ENCODE peak calls at places on chromosome 1, in eight cellular contexts. V, J, K, I, Z, U, A and W are unnamed samples. For H3K36me3, the result is how much of the 10 kb centered on the place peaks cover.

GRCh38 chr1:32606565-32606964 is 43.8 kb downstream of the ZBTB8OS start:
- DNase-seq in V (no peak), J (no peak), K (no peak), I (no peak), Z (no peak), U (no peak), A (no peak), W (no peak)

GRCh38 chr1:39960461-39960958 is 5.6 kb downstream of the MFSD2A start:
- DNase-seq in V (peak), J (peak), K (no peak), I (no peak), Z (peak), U (no peak), A (peak), W (no peak)

GRCh38 chr1:186536272-186536905 is 75.5 kb upstream of the PDC start:
- DNase-seq in V (no peak), J (no peak), K (peak), I (no peak), Z (no peak), U (no peak), A (no peak), W (no peak)

GRCh38 chr1:8443558-8444194 is 125.8 kb downstream of the SLC45A1 start:
- DNase-seq in V (no peak), J (no peak), K (no peak), I (no peak), Z (no peak), U (no peak), A (no peak), W (no peak)

GRCh38 chr1:225435957-225436392 is 8.1 kb upstream of the LBR start:
- DNase-seq in V (no peak), J (no peak), K (no peak), I (no peak), Z (no peak), U (no peak), A (no peak), W (no peak)

GRCh38 chr1:88401283-88401682 is 282.8 kb upstream of the PKN2 start:
- DNase-seq in V (no peak), J (peak), K (no peak), I (no peak), Z (no peak), U (no peak), A (no peak), W (no peak)

GRCh38 chr1:24484208-24484607 is 18.4 kb upstream of the RCAN3 start:
- DNase-seq in V (no peak), J (no peak), K (no peak), I (no peak), Z (no peak), U (no peak), A (no peak), W (no peak)

GRCh38 chr1:172581779-172582178 is 48.8 kb downstream of the SUCO start:
- DNase-seq in V (no peak), J (no peak), K (peak), I (no peak), Z (no peak), U (no peak), A (no peak), W (no peak)

GRCh38 chr1:166166701-166167394 is at the start of gene FAM78B:
- DNase-seq in V (peak), J (peak), K (peak), I (peak), Z (peak), U (no peak), A (peak), W (peak)

GRCh38 chr1:203057831-203058673 is 27.8 kb downstream of the MYOG start:
- DNase-seq in V (no peak), J (no peak), K (peak), I (no peak), Z (no peak), U (no peak), A (no peak), W (no peak)

GRCh38 chr1:203593723-203594122 is 32.9 kb upstream of the ATP2B4 start:
- DNase-seq in V (peak), J (no peak), K (peak), I (peak), Z (peak), U (no peak), A (no peak), W (peak)

GRCh38 chr1:58779059-58779754 is 4.6 kb downstream of the JUN start:
- DNase-seq in V (no peak), J (no peak), K (peak), I (no peak), Z (no peak), U (no peak), A (no peak), W (no peak)

GRCh38 chr1:199243423-199244061 is 604.7 kb downstream of the PTPRC start:
- DNase-seq in V (peak), J (peak), K (peak), I (peak), Z (no peak), U (no peak), A (peak), W (peak)

GRCh38 chr1:230251644-230252191 is 174.4 kb downstream of the PGBD5 start:
- DNase-seq in V (no peak), J (peak), K (no peak), I (no peak), Z (no peak), U (no peak), A (no peak), W (no peak)

GRCh38 chr1:1240822-1241587 is 5.5 kb downstream of the C1QTNF12 start:
- DNase-seq in V (no peak), J (no peak), K (no peak), I (no peak), Z (no peak), U (no peak), A (no peak), W (no peak)

GRCh38 chr1:41417746-41418145 is 56.5 kb downstream of the FOXO6 start:
- DNase-seq in V (peak), J (no peak), K (no peak), I (no peak), Z (no peak), U (no peak), A (no peak), W (no peak)

GRCh38 chr1:209803568-209803967 is 2.4 kb downstream of the IRF6 start:
- DNase-seq in V (no peak), J (no peak), K (no peak), I (no peak), Z (no peak), U (no peak), A (no peak), W (no peak)
- H3K4me3 ChIP-seq in V (no peak), J (no peak), K (no peak), I (no peak), Z (no peak), U (no peak), A (no peak), W (no peak)

DNA sequence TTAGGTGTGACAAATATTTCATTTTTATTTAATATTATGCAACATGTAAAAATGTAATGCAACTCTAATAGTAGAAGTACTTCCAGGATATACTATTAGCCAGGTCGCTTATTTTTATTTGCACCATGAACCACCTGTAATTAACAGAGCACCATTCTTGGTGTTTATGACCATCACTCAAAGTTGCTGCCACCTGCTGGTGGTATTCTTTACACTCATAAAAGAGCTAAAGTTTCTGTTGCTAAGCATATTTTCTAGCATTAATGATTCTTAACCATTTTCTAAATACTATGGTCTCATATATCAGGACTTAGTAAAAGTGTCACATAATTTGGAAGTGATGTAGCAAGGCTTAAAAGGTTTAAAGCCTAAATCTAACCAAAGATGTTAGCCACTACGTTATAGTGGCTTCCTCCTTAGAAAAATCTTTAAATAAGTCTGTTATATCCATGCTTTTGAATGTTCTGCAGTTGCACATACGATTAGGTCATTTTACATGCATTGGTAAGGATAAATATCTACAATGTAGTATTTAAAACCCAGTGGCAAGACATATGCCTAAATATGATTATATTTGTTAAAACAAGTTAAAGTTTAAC is 244.5 kb downstream of the NEGR1 start:
- DNase-seq in V (no peak), J (no peak), K (peak), I (peak), Z (no peak), U (no peak), A (peak), W (peak)
- TF ChIP-seq CTCF in V (peak), J (peak), K (peak), I (peak), Z (peak), U (peak), A (peak), W (peak)

DNA sequence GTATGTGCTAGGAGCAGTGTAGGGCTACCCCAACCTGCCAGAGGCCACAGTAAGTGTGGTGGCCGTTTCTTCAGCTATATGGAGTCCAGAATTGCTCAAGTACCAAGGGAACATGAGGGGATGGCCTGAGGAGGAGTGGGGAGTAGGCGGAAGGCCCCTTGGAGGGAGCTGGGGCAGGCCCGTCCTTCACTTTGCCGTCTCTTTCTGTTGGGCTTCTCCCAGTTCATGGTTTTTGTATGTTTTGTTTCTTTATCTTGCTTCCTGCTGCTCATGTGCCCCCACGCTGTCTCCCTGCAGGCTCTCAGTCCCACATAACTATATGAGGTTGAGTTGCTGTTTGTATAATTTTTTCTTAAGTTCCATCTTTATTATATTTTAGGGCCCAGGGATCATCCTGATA is 5.9 kb upstream of the DPH2 start:
- DNase-seq in V (no peak), J (no peak), K (no peak), I (no peak), Z (no peak), U (no peak), A (no peak), W (no peak)
- H3K36me3 ChIP-seq in V (half or more), J (under half), K (under half), I (under half), Z (under half), U (under half), A (half or more), W (half or more)

GRCh38 chr1:245544236-245544635 is 389.5 kb downstream of the KIF26B start:
- DNase-seq in V (no peak), J (no peak), K (no peak), I (no peak), Z (no peak), U (no peak), A (no peak), W (no peak)
- H3K4me3 ChIP-seq in V (no peak), J (no peak), K (no peak), I (no peak), Z (no peak), U (no peak), A (no peak), W (no peak)

DNA sequence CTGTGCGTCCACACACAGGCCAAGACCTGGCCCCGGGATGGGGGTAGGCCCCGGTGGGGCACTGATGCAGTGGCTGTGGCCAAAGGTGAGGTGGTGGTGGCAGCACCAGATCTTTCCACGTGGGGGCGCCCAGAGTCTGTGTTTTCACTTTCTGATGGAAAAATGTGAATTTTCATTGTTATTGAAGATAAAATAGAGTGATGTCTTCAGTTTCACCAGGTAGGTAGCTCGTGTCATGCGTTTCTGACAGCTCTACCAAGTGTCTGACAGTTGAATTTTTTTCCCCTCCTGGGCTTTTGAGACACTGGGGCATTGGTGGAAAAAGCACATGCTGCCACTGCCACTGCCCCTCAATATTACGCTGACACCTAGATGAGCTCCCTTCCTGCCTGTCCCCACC is 40.0 kb upstream of the MAGOH start:
- DNase-seq in V (peak), J (no peak), K (peak), I (peak), Z (peak), U (no peak), A (peak), W (peak)
- TF ChIP-seq CTCF in V (peak), J (peak), K (peak), I (peak), Z (peak), U (peak), A (peak), W (peak)

GRCh38 chr1:201145816-201146215 is 8.5 kb downstream of the TMEM9 start:
- DNase-seq in V (no peak), J (no peak), K (no peak), I (peak), Z (no peak), U (no peak), A (no peak), W (peak)

GRCh38 chr1:201143726-201144635 is 10.3 kb downstream of the TMEM9 start:
- DNase-seq in V (no peak), J (no peak), K (no peak), I (peak), Z (peak), U (no peak), A (no peak), W (peak)

GRCh38 chr1:201145132-201145531 is 9.1 kb downstream of the TMEM9 start:
- DNase-seq in V (no peak), J (no peak), K (no peak), I (no peak), Z (peak), U (no peak), A (no peak), W (peak)

GRCh38 chr1:201142854-201143725 is 11.2 kb downstream of the TMEM9 start:
- DNase-seq in V (no peak), J (no peak), K (no peak), I (peak), Z (peak), U (no peak), A (no peak), W (peak)

GRCh38 chr1:201144701-201145100 is 9.6 kb downstream of the TMEM9 start:
- DNase-seq in V (no peak), J (no peak), K (no peak), I (peak), Z (peak), U (no peak), A (no peak), W (peak)
- H3K36me3 ChIP-seq in V (half or more), J (under half), K (half or more), I (half or more), Z (half or more), U (under half), A (half or more), W (half or more)

GRCh38 chr1:43366601-43367025 is 1.2 kb downstream of the ELOVL1 start:
- DNase-seq in V (no peak), J (no peak), K (no peak), I (no peak), Z (no peak), U (no peak), A (no peak), W (no peak)
- H3K4me3 ChIP-seq in V (peak), J (peak), K (peak), I (peak), Z (peak), U (peak), A (peak), W (no peak)

DNA sequence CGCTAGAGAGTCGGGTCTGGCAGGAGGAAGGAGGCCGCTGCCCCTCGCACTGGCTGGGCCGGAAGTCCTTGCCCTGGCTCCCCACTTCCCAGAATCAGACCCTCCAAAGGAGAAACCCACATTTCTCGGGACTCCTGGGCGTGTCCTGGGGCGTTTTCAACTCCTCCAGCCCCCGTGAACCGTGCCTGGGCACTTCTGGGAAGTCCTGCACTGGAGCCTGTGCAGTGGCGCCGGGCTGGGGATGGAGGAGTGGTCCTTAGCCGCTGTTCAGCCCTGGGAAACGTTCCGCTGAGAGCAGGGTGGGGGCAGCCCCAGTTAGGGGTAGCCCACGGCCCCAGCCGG is 3.0 kb downstream of the IGSF21 start:
- DNase-seq in V (no peak), J (no peak), K (no peak), I (no peak), Z (no peak), U (no peak), A (no peak), W (no peak)
- TF ChIP-seq CTCF in V (no peak), J (no peak), K (no peak), I (no peak), Z (no peak), U (no peak), A (no peak), W (no peak)